ENCODE peak calls at places on chromosome 2, in ten cellular contexts. X is H54; P is activated naive CD4-positive, alpha-beta T cell; U is lower lobe of right lung; C is mucosa of gallbladder; Q is WERI-Rb-1; V is skeletal muscle cell; F is effector memory CD4-positive, alpha-beta T cell; R is glomerular endothelial cell; O is SHP77. T is an unnamed sample.

GRCh38 chr2:64120928-64121327 is 23.3 kb downstream of the PELI1 start:
- DNase-seq in X (no peak), P (no peak), U (no peak), C (peak; percentile 14), Q (no peak), V (no peak), F (no peak), R (no peak), O (no peak), T (no peak)

GRCh38 chr2:105746177-105747080 is 1.7 kb downstream of the NCK2 start:
- DNase-seq in X (no peak), P (peak; percentile 68), U (peak; percentile 89), C (peak; percentile 55), Q (peak; percentile 20), V (no peak), F (peak; percentile 75), R (no peak), O (no peak), T (peak; percentile 74)

GRCh38 chr2:44772131-44772530 is 169.4 kb upstream of the SIX3 start:
- DNase-seq in X (no peak), P (no peak), U (no peak), C (no peak), Q (peak; percentile 57), V (no peak), F (no peak), R (no peak), O (peak; percentile 34), T (no peak)

GRCh38 chr2:56168163-56168562 is 15.6 kb upstream of the CCDC85A start:
- DNase-seq in X (no peak), P (no peak), U (no peak), C (no peak), Q (no peak), V (peak; percentile 31), F (no peak), R (no peak), O (peak; percentile 60), T (no peak)

GRCh38 chr2:110101280-110101844 is 14.3 kb downstream of the MALL start:
- DNase-seq in X (peak; percentile 79), P (no peak), U (peak; percentile 97), C (peak; percentile 94), Q (no peak), V (peak; percentile 100), F (no peak), R (peak; percentile 96), O (peak; percentile 97), T (peak; percentile 93)

GRCh38 chr2:230925443-230925878 is 419 bp upstream of the GPR55 start:
- DNase-seq in X (no peak), P (no peak), U (no peak), C (no peak), Q (no peak), V (no peak), F (no peak), R (no peak), O (no peak), T (no peak)

GRCh38 chr2:207869784-207870778 is 100.4 kb upstream of the FZD5 start:
- DNase-seq in X (peak; percentile 14), P (no peak), U (no peak), C (no peak), Q (no peak), V (peak; percentile 78), F (no peak), R (no peak), O (peak; percentile 0), T (no peak)

GRCh38 chr2:20666114-20666363 is 905 bp upstream of the GDF7 start:
- DNase-seq in X (no peak), P (no peak), U (no peak), C (no peak), Q (no peak), V (no peak), F (no peak), R (no peak), O (no peak), T (no peak)